ENCODE peak calls at places on chromosomes 13 and 19, in seven cellular contexts. One of them, this sample, is unnamed.

GRCh38 chr19:15779756-15780476 is 7.5 kb upstream of the OR10H5 start:
- DNase-seq in heart left ventricle: peak
- DNase-seq in small intestine: peak
- DNase-seq in smooth muscle cell of the brain vasculature: no peak
- DNase-seq in choroid plexus epithelial cell: peak
- DNase-seq in activated CD4-positive, alpha-beta T cell treated with anti-CD3 and anti-CD28 coated beads for 24 hours: no peak
- DNase-seq in naive thymus-derived CD4-positive, alpha-beta T cell: no peak
- DNase-seq in this sample: no peak

GRCh38 chr19:38944981-38945506 is 14.3 kb downstream of the MRPS12 start:
- DNase-seq in heart left ventricle: no peak
- DNase-seq in small intestine: no peak
- DNase-seq in smooth muscle cell of the brain vasculature: no peak
- DNase-seq in choroid plexus epithelial cell: no peak
- DNase-seq in activated CD4-positive, alpha-beta T cell treated with anti-CD3 and anti-CD28 coated beads for 24 hours: no peak
- DNase-seq in naive thymus-derived CD4-positive, alpha-beta T cell: no peak
- DNase-seq in this sample: peak

GRCh38 chr19:31597616-31598015 is 248.4 kb upstream of the TSHZ3 start:
- DNase-seq in heart left ventricle: no peak
- DNase-seq in small intestine: no peak
- DNase-seq in smooth muscle cell of the brain vasculature: no peak
- DNase-seq in choroid plexus epithelial cell: no peak
- DNase-seq in activated CD4-positive, alpha-beta T cell treated with anti-CD3 and anti-CD28 coated beads for 24 hours: no peak
- DNase-seq in naive thymus-derived CD4-positive, alpha-beta T cell: no peak
- DNase-seq in this sample: no peak

GRCh38 chr19:29524201-29524911 is 1.4 kb upstream of the VSTM2B start:
- DNase-seq in heart left ventricle: no peak
- DNase-seq in small intestine: no peak
- DNase-seq in smooth muscle cell of the brain vasculature: no peak
- DNase-seq in choroid plexus epithelial cell: no peak
- DNase-seq in activated CD4-positive, alpha-beta T cell treated with anti-CD3 and anti-CD28 coated beads for 24 hours: no peak
- DNase-seq in naive thymus-derived CD4-positive, alpha-beta T cell: no peak
- DNase-seq in this sample: no peak

GRCh38 chr13:51814825-51815650 is 11.1 kb upstream of the DHRS12 start:
- DNase-seq in heart left ventricle: peak
- DNase-seq in small intestine: peak
- DNase-seq in smooth muscle cell of the brain vasculature: no peak
- DNase-seq in choroid plexus epithelial cell: peak
- DNase-seq in activated CD4-positive, alpha-beta T cell treated with anti-CD3 and anti-CD28 coated beads for 24 hours: peak
- DNase-seq in naive thymus-derived CD4-positive, alpha-beta T cell: peak
- DNase-seq in this sample: peak

GRCh38 chr19:34274827-34275625 is 20.7 kb downstream of the GARRE1 start:
- DNase-seq in heart left ventricle: no peak
- DNase-seq in small intestine: no peak
- DNase-seq in smooth muscle cell of the brain vasculature: peak
- DNase-seq in choroid plexus epithelial cell: peak
- DNase-seq in activated CD4-positive, alpha-beta T cell treated with anti-CD3 and anti-CD28 coated beads for 24 hours: no peak
- DNase-seq in naive thymus-derived CD4-positive, alpha-beta T cell: no peak
- DNase-seq in this sample: no peak

GRCh38 chr13:85558118-85558517 is 241.1 kb downstream of the SLITRK6 start:
- DNase-seq in heart left ventricle: no peak
- DNase-seq in small intestine: no peak
- DNase-seq in smooth muscle cell of the brain vasculature: no peak
- DNase-seq in choroid plexus epithelial cell: no peak
- DNase-seq in activated CD4-positive, alpha-beta T cell treated with anti-CD3 and anti-CD28 coated beads for 24 hours: no peak
- DNase-seq in naive thymus-derived CD4-positive, alpha-beta T cell: no peak
- DNase-seq in this sample: no peak

GRCh38 chr19:42198676-42199439 is 18.6 kb downstream of the DEDD2 start:
- DNase-seq in heart left ventricle: no peak
- DNase-seq in small intestine: peak
- DNase-seq in smooth muscle cell of the brain vasculature: no peak
- DNase-seq in choroid plexus epithelial cell: no peak
- DNase-seq in activated CD4-positive, alpha-beta T cell treated with anti-CD3 and anti-CD28 coated beads for 24 hours: no peak
- DNase-seq in naive thymus-derived CD4-positive, alpha-beta T cell: peak
- DNase-seq in this sample: peak

GRCh38 chr19:29663861-29664752 is 1.2 kb upstream of the PLEKHF1 start:
- DNase-seq in heart left ventricle: no peak
- DNase-seq in small intestine: no peak
- DNase-seq in smooth muscle cell of the brain vasculature: no peak
- DNase-seq in choroid plexus epithelial cell: peak
- DNase-seq in activated CD4-positive, alpha-beta T cell treated with anti-CD3 and anti-CD28 coated beads for 24 hours: no peak
- DNase-seq in naive thymus-derived CD4-positive, alpha-beta T cell: no peak
- DNase-seq in this sample: no peak

GRCh38 chr13:80341098-80341701 is at the start of gene SPRY2:
- DNase-seq in heart left ventricle: peak
- DNase-seq in small intestine: peak
- DNase-seq in smooth muscle cell of the brain vasculature: peak
- DNase-seq in choroid plexus epithelial cell: peak
- DNase-seq in activated CD4-positive, alpha-beta T cell treated with anti-CD3 and anti-CD28 coated beads for 24 hours: no peak
- DNase-seq in naive thymus-derived CD4-positive, alpha-beta T cell: no peak
- DNase-seq in this sample: no peak

GRCh38 chr13:75319244-75319643 is 162.7 kb downstream of the TBC1D4 start:
- DNase-seq in heart left ventricle: no peak
- DNase-seq in small intestine: no peak
- DNase-seq in smooth muscle cell of the brain vasculature: no peak
- DNase-seq in choroid plexus epithelial cell: peak
- DNase-seq in activated CD4-positive, alpha-beta T cell treated with anti-CD3 and anti-CD28 coated beads for 24 hours: no peak
- DNase-seq in naive thymus-derived CD4-positive, alpha-beta T cell: no peak
- DNase-seq in this sample: no peak

GRCh38 chr13:28401303-28402056 is 93.4 kb downstream of the FLT1 start:
- DNase-seq in heart left ventricle: no peak
- DNase-seq in small intestine: no peak
- DNase-seq in smooth muscle cell of the brain vasculature: no peak
- DNase-seq in choroid plexus epithelial cell: peak
- DNase-seq in activated CD4-positive, alpha-beta T cell treated with anti-CD3 and anti-CD28 coated beads for 24 hours: no peak
- DNase-seq in naive thymus-derived CD4-positive, alpha-beta T cell: no peak
- DNase-seq in this sample: no peak

GRCh38 chr13:36920612-36921185 is 661 bp upstream of the SMAD9 start:
- DNase-seq in heart left ventricle: no peak
- DNase-seq in small intestine: no peak
- DNase-seq in smooth muscle cell of the brain vasculature: no peak
- DNase-seq in choroid plexus epithelial cell: no peak
- DNase-seq in activated CD4-positive, alpha-beta T cell treated with anti-CD3 and anti-CD28 coated beads for 24 hours: no peak
- DNase-seq in naive thymus-derived CD4-positive, alpha-beta T cell: no peak
- DNase-seq in this sample: no peak

GRCh38 chr19:49061445-49061844 is 3.2 kb downstream of the NTF4 start:
- DNase-seq in heart left ventricle: no peak
- DNase-seq in small intestine: no peak
- DNase-seq in smooth muscle cell of the brain vasculature: no peak
- DNase-seq in choroid plexus epithelial cell: no peak
- DNase-seq in activated CD4-positive, alpha-beta T cell treated with anti-CD3 and anti-CD28 coated beads for 24 hours: no peak
- DNase-seq in naive thymus-derived CD4-positive, alpha-beta T cell: no peak
- DNase-seq in this sample: no peak

GRCh38 chr13:28147489-28147888 is 9.1 kb downstream of the PAN3 start:
- DNase-seq in heart left ventricle: no peak
- DNase-seq in small intestine: no peak
- DNase-seq in smooth muscle cell of the brain vasculature: no peak
- DNase-seq in choroid plexus epithelial cell: peak
- DNase-seq in activated CD4-positive, alpha-beta T cell treated with anti-CD3 and anti-CD28 coated beads for 24 hours: no peak
- DNase-seq in naive thymus-derived CD4-positive, alpha-beta T cell: no peak
- DNase-seq in this sample: no peak

GRCh38 chr19:23409392-23410048 is 14.2 kb upstream of the ZNF91 start:
- DNase-seq in heart left ventricle: no peak
- DNase-seq in small intestine: peak
- DNase-seq in smooth muscle cell of the brain vasculature: no peak
- DNase-seq in choroid plexus epithelial cell: no peak
- DNase-seq in activated CD4-positive, alpha-beta T cell treated with anti-CD3 and anti-CD28 coated beads for 24 hours: no peak
- DNase-seq in naive thymus-derived CD4-positive, alpha-beta T cell: no peak
- DNase-seq in this sample: no peak

GRCh38 chr19:42081584-42082258 is 5.8 kb downstream of the ZNF574 start:
- DNase-seq in heart left ventricle: no peak
- DNase-seq in small intestine: peak
- DNase-seq in smooth muscle cell of the brain vasculature: peak
- DNase-seq in choroid plexus epithelial cell: peak
- DNase-seq in activated CD4-positive, alpha-beta T cell treated with anti-CD3 and anti-CD28 coated beads for 24 hours: no peak
- DNase-seq in naive thymus-derived CD4-positive, alpha-beta T cell: no peak
- DNase-seq in this sample: no peak

GRCh38 chr19:12689012-12689411 is 1.2 kb downstream of the GNG14 start:
- DNase-seq in heart left ventricle: no peak
- DNase-seq in small intestine: no peak
- DNase-seq in smooth muscle cell of the brain vasculature: no peak
- DNase-seq in choroid plexus epithelial cell: no peak
- DNase-seq in activated CD4-positive, alpha-beta T cell treated with anti-CD3 and anti-CD28 coated beads for 24 hours: no peak
- DNase-seq in naive thymus-derived CD4-positive, alpha-beta T cell: no peak
- DNase-seq in this sample: no peak

GRCh38 chr13:65964672-65965071 is 1265.5 kb downstream of the PCDH9 start:
- DNase-seq in heart left ventricle: no peak
- DNase-seq in small intestine: no peak
- DNase-seq in smooth muscle cell of the brain vasculature: no peak
- DNase-seq in choroid plexus epithelial cell: no peak
- DNase-seq in activated CD4-positive, alpha-beta T cell treated with anti-CD3 and anti-CD28 coated beads for 24 hours: no peak
- DNase-seq in naive thymus-derived CD4-positive, alpha-beta T cell: no peak
- DNase-seq in this sample: no peak

GRCh38 chr13:98731925-98732324 is 20.5 kb downstream of the SLC15A1 start:
- DNase-seq in heart left ventricle: no peak
- DNase-seq in small intestine: peak
- DNase-seq in smooth muscle cell of the brain vasculature: no peak
- DNase-seq in choroid plexus epithelial cell: no peak
- DNase-seq in activated CD4-positive, alpha-beta T cell treated with anti-CD3 and anti-CD28 coated beads for 24 hours: no peak
- DNase-seq in naive thymus-derived CD4-positive, alpha-beta T cell: no peak
- DNase-seq in this sample: no peak

GRCh38 chr19:6412111-6412999 is 12.3 kb downstream of the KHSRP start:
- DNase-seq in heart left ventricle: no peak
- DNase-seq in small intestine: peak
- DNase-seq in smooth muscle cell of the brain vasculature: no peak
- DNase-seq in choroid plexus epithelial cell: peak
- DNase-seq in activated CD4-positive, alpha-beta T cell treated with anti-CD3 and anti-CD28 coated beads for 24 hours: peak
- DNase-seq in naive thymus-derived CD4-positive, alpha-beta T cell: peak
- DNase-seq in this sample: peak

GRCh38 chr19:31126236-31126635 is 223.0 kb downstream of the TSHZ3 start:
- DNase-seq in heart left ventricle: no peak
- DNase-seq in small intestine: peak
- DNase-seq in smooth muscle cell of the brain vasculature: no peak
- DNase-seq in choroid plexus epithelial cell: no peak
- DNase-seq in activated CD4-positive, alpha-beta T cell treated with anti-CD3 and anti-CD28 coated beads for 24 hours: no peak
- DNase-seq in naive thymus-derived CD4-positive, alpha-beta T cell: no peak
- DNase-seq in this sample: no peak

GRCh38 chr13:43297967-43298366 is 274.6 kb downstream of the DNAJC15 start:
- DNase-seq in heart left ventricle: no peak
- DNase-seq in small intestine: no peak
- DNase-seq in smooth muscle cell of the brain vasculature: no peak
- DNase-seq in choroid plexus epithelial cell: no peak
- DNase-seq in activated CD4-positive, alpha-beta T cell treated with anti-CD3 and anti-CD28 coated beads for 24 hours: no peak
- DNase-seq in naive thymus-derived CD4-positive, alpha-beta T cell: no peak
- DNase-seq in this sample: no peak

GRCh38 chr19:15010497-15011255 is 31.0 kb upstream of the SLC1A6 start:
- DNase-seq in heart left ventricle: no peak
- DNase-seq in small intestine: no peak
- DNase-seq in smooth muscle cell of the brain vasculature: no peak
- DNase-seq in choroid plexus epithelial cell: no peak
- DNase-seq in activated CD4-positive, alpha-beta T cell treated with anti-CD3 and anti-CD28 coated beads for 24 hours: no peak
- DNase-seq in naive thymus-derived CD4-positive, alpha-beta T cell: no peak
- DNase-seq in this sample: no peak

GRCh38 chr13:49436890-49437289 is 7.0 kb downstream of the CAB39L start:
- DNase-seq in heart left ventricle: no peak
- DNase-seq in small intestine: peak
- DNase-seq in smooth muscle cell of the brain vasculature: no peak
- DNase-seq in choroid plexus epithelial cell: peak
- DNase-seq in activated CD4-positive, alpha-beta T cell treated with anti-CD3 and anti-CD28 coated beads for 24 hours: no peak
- DNase-seq in naive thymus-derived CD4-positive, alpha-beta T cell: no peak
- DNase-seq in this sample: no peak

GRCh38 chr13:63448654-63449053 is 2033.0 kb upstream of the PCDH20 start:
- DNase-seq in heart left ventricle: no peak
- DNase-seq in small intestine: no peak
- DNase-seq in smooth muscle cell of the brain vasculature: no peak
- DNase-seq in choroid plexus epithelial cell: no peak
- DNase-seq in activated CD4-positive, alpha-beta T cell treated with anti-CD3 and anti-CD28 coated beads for 24 hours: no peak
- DNase-seq in naive thymus-derived CD4-positive, alpha-beta T cell: no peak
- DNase-seq in this sample: no peak

GRCh38 chr13:99362362-99362761 is 55.2 kb upstream of the GPR183 start:
- DNase-seq in heart left ventricle: no peak
- DNase-seq in small intestine: no peak
- DNase-seq in smooth muscle cell of the brain vasculature: no peak
- DNase-seq in choroid plexus epithelial cell: no peak
- DNase-seq in activated CD4-positive, alpha-beta T cell treated with anti-CD3 and anti-CD28 coated beads for 24 hours: no peak
- DNase-seq in naive thymus-derived CD4-positive, alpha-beta T cell: no peak
- DNase-seq in this sample: no peak

GRCh38 chr13:73406454-73406853 is 347.6 kb downstream of the KLF5 start:
- DNase-seq in heart left ventricle: no peak
- DNase-seq in small intestine: no peak
- DNase-seq in smooth muscle cell of the brain vasculature: no peak
- DNase-seq in choroid plexus epithelial cell: no peak
- DNase-seq in activated CD4-positive, alpha-beta T cell treated with anti-CD3 and anti-CD28 coated beads for 24 hours: no peak
- DNase-seq in naive thymus-derived CD4-positive, alpha-beta T cell: no peak
- DNase-seq in this sample: no peak

GRCh38 chr19:34972163-34972705 is 8.2 kb upstream of the ZNF792 start:
- DNase-seq in heart left ventricle: no peak
- DNase-seq in small intestine: no peak
- DNase-seq in smooth muscle cell of the brain vasculature: no peak
- DNase-seq in choroid plexus epithelial cell: no peak
- DNase-seq in activated CD4-positive, alpha-beta T cell treated with anti-CD3 and anti-CD28 coated beads for 24 hours: no peak
- DNase-seq in naive thymus-derived CD4-positive, alpha-beta T cell: no peak
- DNase-seq in this sample: no peak

GRCh38 chr13:98385591-98385990 is 191.3 kb downstream of the STK24 start:
- DNase-seq in heart left ventricle: no peak
- DNase-seq in small intestine: no peak
- DNase-seq in smooth muscle cell of the brain vasculature: no peak
- DNase-seq in choroid plexus epithelial cell: no peak
- DNase-seq in activated CD4-positive, alpha-beta T cell treated with anti-CD3 and anti-CD28 coated beads for 24 hours: no peak
- DNase-seq in naive thymus-derived CD4-positive, alpha-beta T cell: no peak
- DNase-seq in this sample: no peak

GRCh38 chr19:29564574-29565005 is 38.8 kb downstream of the VSTM2B start:
- DNase-seq in heart left ventricle: no peak
- DNase-seq in small intestine: no peak
- DNase-seq in smooth muscle cell of the brain vasculature: no peak
- DNase-seq in choroid plexus epithelial cell: no peak
- DNase-seq in activated CD4-positive, alpha-beta T cell treated with anti-CD3 and anti-CD28 coated beads for 24 hours: no peak
- DNase-seq in naive thymus-derived CD4-positive, alpha-beta T cell: no peak
- DNase-seq in this sample: no peak

GRCh38 chr13:43994999-43995859 is 115.5 kb downstream of the LACC1 start:
- DNase-seq in heart left ventricle: no peak
- DNase-seq in small intestine: peak
- DNase-seq in smooth muscle cell of the brain vasculature: no peak
- DNase-seq in choroid plexus epithelial cell: no peak
- DNase-seq in activated CD4-positive, alpha-beta T cell treated with anti-CD3 and anti-CD28 coated beads for 24 hours: no peak
- DNase-seq in naive thymus-derived CD4-positive, alpha-beta T cell: no peak
- DNase-seq in this sample: no peak

GRCh38 chr19:14061081-14061749 is 661 bp downstream of the PALM3 start:
- DNase-seq in heart left ventricle: no peak
- DNase-seq in small intestine: peak
- DNase-seq in smooth muscle cell of the brain vasculature: no peak
- DNase-seq in choroid plexus epithelial cell: no peak
- DNase-seq in activated CD4-positive, alpha-beta T cell treated with anti-CD3 and anti-CD28 coated beads for 24 hours: no peak
- DNase-seq in naive thymus-derived CD4-positive, alpha-beta T cell: no peak
- DNase-seq in this sample: no peak

GRCh38 chr19:43809762-43810696 is 7.8 kb upstream of the LYPD5 start:
- DNase-seq in heart left ventricle: no peak
- DNase-seq in small intestine: peak
- DNase-seq in smooth muscle cell of the brain vasculature: peak
- DNase-seq in choroid plexus epithelial cell: peak
- DNase-seq in activated CD4-positive, alpha-beta T cell treated with anti-CD3 and anti-CD28 coated beads for 24 hours: no peak
- DNase-seq in naive thymus-derived CD4-positive, alpha-beta T cell: peak
- DNase-seq in this sample: no peak

GRCh38 chr19:7998081-7998480 is 7.4 kb downstream of the ELAVL1 start:
- DNase-seq in heart left ventricle: no peak
- DNase-seq in small intestine: no peak
- DNase-seq in smooth muscle cell of the brain vasculature: no peak
- DNase-seq in choroid plexus epithelial cell: no peak
- DNase-seq in activated CD4-positive, alpha-beta T cell treated with anti-CD3 and anti-CD28 coated beads for 24 hours: no peak
- DNase-seq in naive thymus-derived CD4-positive, alpha-beta T cell: no peak
- DNase-seq in this sample: no peak

GRCh38 chr19:36152061-36152885 is at the start of gene COX7A1:
- DNase-seq in heart left ventricle: peak
- DNase-seq in small intestine: no peak
- DNase-seq in smooth muscle cell of the brain vasculature: no peak
- DNase-seq in choroid plexus epithelial cell: peak
- DNase-seq in activated CD4-positive, alpha-beta T cell treated with anti-CD3 and anti-CD28 coated beads for 24 hours: no peak
- DNase-seq in naive thymus-derived CD4-positive, alpha-beta T cell: no peak
- DNase-seq in this sample: no peak

GRCh38 chr13:38538412-38538811 is 148.5 kb upstream of the FREM2 start:
- DNase-seq in heart left ventricle: no peak
- DNase-seq in small intestine: no peak
- DNase-seq in smooth muscle cell of the brain vasculature: no peak
- DNase-seq in choroid plexus epithelial cell: no peak
- DNase-seq in activated CD4-positive, alpha-beta T cell treated with anti-CD3 and anti-CD28 coated beads for 24 hours: no peak
- DNase-seq in naive thymus-derived CD4-positive, alpha-beta T cell: no peak
- DNase-seq in this sample: no peak

This sample was measured in effector CD8-positive, alpha-beta T cell.